ENCODE peak calls at places on chromosomes 16 and 17, in seven cellular contexts. One of them, this sample, is unnamed.
A peak's percentile ranks its signal among the peaks of the same experiment; 100 is the strongest.

GRCh38 chr17:82104797-82105416 is 6.9 kb upstream of the FASN start:
- DNase-seq in esophagus squamous epithelium: no peak
- DNase-seq in prostate gland: no peak
- DNase-seq in gastrocnemius medialis: no peak
- DNase-seq in cardiac fibroblast: no peak
- DNase-seq in keratinocyte: no peak
- DNase-seq in mammary epithelial cell: no peak
- DNase-seq in this sample: no peak

GRCh38 chr16:9311303-9311954 is 220.0 kb downstream of the HAPSTR1 start:
- DNase-seq in esophagus squamous epithelium: no peak
- DNase-seq in prostate gland: no peak
- DNase-seq in gastrocnemius medialis: no peak
- DNase-seq in cardiac fibroblast: no peak
- DNase-seq in keratinocyte: no peak
- DNase-seq in mammary epithelial cell: no peak
- DNase-seq in this sample: peak; percentile 27

GRCh38 chr16:22813946-22814325 is at the start of gene HS3ST2:
- DNase-seq in esophagus squamous epithelium: no peak
- DNase-seq in prostate gland: peak; percentile 25
- DNase-seq in gastrocnemius medialis: no peak
- DNase-seq in cardiac fibroblast: peak; percentile 2
- DNase-seq in keratinocyte: peak; percentile 61
- DNase-seq in mammary epithelial cell: peak; percentile 82
- DNase-seq in this sample: peak; percentile 74

GRCh38 chr17:50765454-50766221 is 1.7 kb downstream of the ANKRD40CL start:
- DNase-seq in esophagus squamous epithelium: no peak
- DNase-seq in prostate gland: no peak
- DNase-seq in gastrocnemius medialis: no peak
- DNase-seq in cardiac fibroblast: no peak
- DNase-seq in keratinocyte: no peak
- DNase-seq in mammary epithelial cell: no peak
- DNase-seq in this sample: no peak

GRCh38 chr17:41987642-41988041 is 21.0 kb downstream of the CNP start:
- DNase-seq in esophagus squamous epithelium: no peak
- DNase-seq in prostate gland: no peak
- DNase-seq in gastrocnemius medialis: no peak
- DNase-seq in cardiac fibroblast: no peak
- DNase-seq in keratinocyte: no peak
- DNase-seq in mammary epithelial cell: no peak
- DNase-seq in this sample: no peak

GRCh38 chr16:30609002-30609927 is 924 bp downstream of the ZNF689 start:
- DNase-seq in esophagus squamous epithelium: no peak
- DNase-seq in prostate gland: peak; percentile 35
- DNase-seq in gastrocnemius medialis: no peak
- DNase-seq in cardiac fibroblast: peak; percentile 42
- DNase-seq in keratinocyte: no peak
- DNase-seq in mammary epithelial cell: no peak
- DNase-seq in this sample: peak; percentile 58

GRCh38 chr17:40980117-40980516 is 4.0 kb downstream of the KRT40 start:
- DNase-seq in esophagus squamous epithelium: no peak
- DNase-seq in prostate gland: no peak
- DNase-seq in gastrocnemius medialis: no peak
- DNase-seq in cardiac fibroblast: no peak
- DNase-seq in keratinocyte: no peak
- DNase-seq in mammary epithelial cell: no peak
- DNase-seq in this sample: no peak

GRCh38 chr16:2386990-2387389 is 42.3 kb upstream of the CCNF start:
- DNase-seq in esophagus squamous epithelium: no peak
- DNase-seq in prostate gland: no peak
- DNase-seq in gastrocnemius medialis: no peak
- DNase-seq in cardiac fibroblast: peak; percentile 12
- DNase-seq in keratinocyte: no peak
- DNase-seq in mammary epithelial cell: no peak
- DNase-seq in this sample: no peak

GRCh38 chr17:67891481-67892119 is 66.3 kb downstream of the BPTF start:
- DNase-seq in esophagus squamous epithelium: no peak
- DNase-seq in prostate gland: peak; percentile 13
- DNase-seq in gastrocnemius medialis: no peak
- DNase-seq in cardiac fibroblast: peak; percentile 79
- DNase-seq in keratinocyte: no peak
- DNase-seq in mammary epithelial cell: peak; percentile 5
- DNase-seq in this sample: peak; percentile 38

GRCh38 chr16:31464781-31465260 is 5.5 kb downstream of the ARMC5 start:
- DNase-seq in esophagus squamous epithelium: no peak
- DNase-seq in prostate gland: no peak
- DNase-seq in gastrocnemius medialis: no peak
- DNase-seq in cardiac fibroblast: no peak
- DNase-seq in keratinocyte: no peak
- DNase-seq in mammary epithelial cell: no peak
- DNase-seq in this sample: no peak

GRCh38 chr16:31393056-31393455 is at the start of gene ITGAD:
- DNase-seq in esophagus squamous epithelium: no peak
- DNase-seq in prostate gland: no peak
- DNase-seq in gastrocnemius medialis: no peak
- DNase-seq in cardiac fibroblast: no peak
- DNase-seq in keratinocyte: no peak
- DNase-seq in mammary epithelial cell: no peak
- DNase-seq in this sample: no peak

DNA sequence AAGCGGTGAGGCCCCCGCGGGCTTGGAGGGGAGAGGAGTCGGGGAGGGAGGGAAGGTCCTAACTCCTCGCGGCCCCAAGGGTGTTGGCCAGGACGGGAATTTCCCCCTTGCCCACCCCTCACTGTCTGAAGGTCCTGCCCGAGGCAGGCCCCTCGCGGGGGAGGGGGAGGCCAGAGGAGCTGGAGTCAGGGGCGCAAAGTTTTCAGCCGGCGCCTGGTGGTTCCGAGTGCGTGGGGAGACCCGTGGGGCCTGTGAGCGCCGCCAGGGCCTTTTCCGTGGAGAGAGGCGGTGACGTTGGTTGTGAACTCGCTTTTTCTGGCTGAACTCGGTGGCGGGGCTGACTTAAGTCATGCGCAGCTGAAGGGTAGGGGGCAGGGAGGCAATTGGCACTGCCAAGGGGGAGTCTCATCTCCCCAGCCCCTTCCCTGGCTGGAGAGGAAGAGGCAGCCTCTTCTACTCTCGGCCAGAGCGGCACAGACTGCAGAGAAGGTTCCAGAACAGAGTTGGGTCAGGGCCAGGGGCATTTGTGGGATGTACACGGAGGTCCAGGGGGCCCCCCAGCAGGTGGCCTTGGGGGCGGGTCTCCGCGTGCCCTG is 1.5 kb downstream of the CACNA1H start:
- DNase-seq in esophagus squamous epithelium: no peak
- DNase-seq in prostate gland: no peak
- DNase-seq in gastrocnemius medialis: no peak
- DNase-seq in cardiac fibroblast: peak; percentile 39
- DNase-seq in keratinocyte: no peak
- DNase-seq in mammary epithelial cell: no peak
- DNase-seq in this sample: peak; percentile 64
- H3K4me3 ChIP-seq in esophagus squamous epithelium: peak overlapping the region; percentile 66
- H3K4me3 ChIP-seq in prostate gland: peak overlapping the region; percentile 35
- H3K4me3 ChIP-seq in gastrocnemius medialis: peak overlapping the region; percentile 23
- H3K4me3 ChIP-seq in cardiac fibroblast: no peak overlapping the region
- H3K4me3 ChIP-seq in keratinocyte: no peak overlapping the region
- H3K4me3 ChIP-seq in mammary epithelial cell: no peak overlapping the region
- H3K4me3 ChIP-seq in this sample: no peak overlapping the region

GRCh38 chr16:89171216-89172170 is at the start of gene CDH15:
- DNase-seq in esophagus squamous epithelium: peak; percentile 64
- DNase-seq in prostate gland: peak; percentile 95
- DNase-seq in gastrocnemius medialis: peak; percentile 96
- DNase-seq in cardiac fibroblast: peak; percentile 78
- DNase-seq in keratinocyte: peak; percentile 82
- DNase-seq in mammary epithelial cell: peak; percentile 92
- DNase-seq in this sample: peak; percentile 95

GRCh38 chr16:89173629-89173921 is 2.0 kb downstream of the CDH15 start:
- DNase-seq in esophagus squamous epithelium: no peak
- DNase-seq in prostate gland: no peak
- DNase-seq in gastrocnemius medialis: no peak
- DNase-seq in cardiac fibroblast: no peak
- DNase-seq in keratinocyte: no peak
- DNase-seq in mammary epithelial cell: no peak
- DNase-seq in this sample: no peak

GRCh38 chr16:89170346-89171215 is 967 bp upstream of the CDH15 start:
- DNase-seq in esophagus squamous epithelium: no peak
- DNase-seq in prostate gland: no peak
- DNase-seq in gastrocnemius medialis: no peak
- DNase-seq in cardiac fibroblast: no peak
- DNase-seq in keratinocyte: no peak
- DNase-seq in mammary epithelial cell: no peak
- DNase-seq in this sample: peak; percentile 41

GRCh38 chr16:89172901-89173628 is 1.5 kb downstream of the CDH15 start:
- DNase-seq in esophagus squamous epithelium: no peak
- DNase-seq in prostate gland: no peak
- DNase-seq in gastrocnemius medialis: no peak
- DNase-seq in cardiac fibroblast: no peak
- DNase-seq in keratinocyte: no peak
- DNase-seq in mammary epithelial cell: no peak
- DNase-seq in this sample: no peak

GRCh38 chr16:89172171-89172900 is 788 bp downstream of the CDH15 start:
- DNase-seq in esophagus squamous epithelium: no peak
- DNase-seq in prostate gland: no peak
- DNase-seq in gastrocnemius medialis: no peak
- DNase-seq in cardiac fibroblast: no peak
- DNase-seq in keratinocyte: no peak
- DNase-seq in mammary epithelial cell: no peak
- DNase-seq in this sample: peak; percentile 34
- TF ChIP-seq CTCF in esophagus squamous epithelium: no peak
- TF ChIP-seq CTCF in prostate gland: no peak
- TF ChIP-seq CTCF in gastrocnemius medialis: no peak
- TF ChIP-seq CTCF in cardiac fibroblast: no peak
- TF ChIP-seq CTCF in keratinocyte: no peak
- TF ChIP-seq CTCF in mammary epithelial cell: no peak
- TF ChIP-seq CTCF in this sample: no peak

GRCh38 chr16:48444574-48444973 is 59.4 kb upstream of the SIAH1 start:
- DNase-seq in esophagus squamous epithelium: no peak
- DNase-seq in prostate gland: no peak
- DNase-seq in gastrocnemius medialis: no peak
- DNase-seq in cardiac fibroblast: peak; percentile 96
- DNase-seq in keratinocyte: peak; percentile 58
- DNase-seq in mammary epithelial cell: peak; percentile 84
- DNase-seq in this sample: peak; percentile 58
- H3K4me3 ChIP-seq in esophagus squamous epithelium: no peak overlapping the region
- H3K4me3 ChIP-seq in prostate gland: no peak overlapping the region
- H3K4me3 ChIP-seq in gastrocnemius medialis: no peak overlapping the region
- H3K4me3 ChIP-seq in cardiac fibroblast: no peak overlapping the region
- H3K4me3 ChIP-seq in keratinocyte: no peak overlapping the region
- H3K4me3 ChIP-seq in mammary epithelial cell: no peak overlapping the region
- H3K4me3 ChIP-seq in this sample: no peak overlapping the region

DNA sequence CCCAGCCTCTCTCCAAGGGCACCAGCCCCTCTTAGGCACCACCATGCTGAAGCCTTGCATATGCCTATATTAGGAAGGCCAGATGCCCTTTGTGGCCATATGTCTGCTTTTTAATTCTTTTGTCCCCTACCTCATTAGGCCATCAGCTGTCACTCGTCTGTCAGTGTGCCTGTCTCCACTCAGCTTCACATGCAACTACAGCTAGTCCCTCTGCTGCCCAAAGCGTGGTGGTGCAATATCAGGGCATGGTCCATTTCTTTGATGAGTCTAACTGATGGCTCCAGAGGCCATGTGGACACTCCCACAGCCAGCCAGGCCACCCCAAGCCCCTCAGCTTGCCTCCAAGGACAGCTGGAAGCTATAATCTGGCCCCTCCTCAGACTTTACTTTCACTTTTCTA is 36.3 kb downstream of the MYO18A start:
- DNase-seq in esophagus squamous epithelium: no peak
- DNase-seq in prostate gland: no peak
- DNase-seq in gastrocnemius medialis: no peak
- DNase-seq in cardiac fibroblast: no peak
- DNase-seq in keratinocyte: no peak
- DNase-seq in mammary epithelial cell: no peak
- DNase-seq in this sample: no peak
- TF ChIP-seq CTCF in esophagus squamous epithelium: no peak
- TF ChIP-seq CTCF in prostate gland: no peak
- TF ChIP-seq CTCF in gastrocnemius medialis: peak; percentile 51
- TF ChIP-seq CTCF in cardiac fibroblast: peak; percentile 45
- TF ChIP-seq CTCF in keratinocyte: peak; percentile 58
- TF ChIP-seq CTCF in mammary epithelial cell: peak; percentile 36
- TF ChIP-seq CTCF in this sample: peak; percentile 24